ENCODE peak calls at places on chromosomes 11 and 22, in seven cellular contexts. K is mesenchymal stem cell; D is coronary artery; A is sigmoid colon; F is astrocyte of the spinal cord; I is CD8-positive, alpha-beta memory T cell; X is fibroblast of lung. M is an unnamed sample.

GRCh38 chr11:43419460-43419859 is 60.7 kb downstream of the TTC17 start:
- DNase-seq in K (peak; percentile 54), D (no peak), A (no peak), F (peak; percentile 58), I (no peak), X (peak; percentile 14), M (peak; percentile 31)

GRCh38 chr11:88103337-88104206 is 71.7 kb downstream of the RAB38 start:
- DNase-seq in K (peak; percentile 86), D (no peak), A (no peak), F (peak; percentile 44), I (peak; percentile 28), X (peak; percentile 67), M (peak; percentile 1)

GRCh38 chr22:39362932-39363331 is 13.1 kb downstream of the SYNGR1 start:
- DNase-seq in K (no peak), D (no peak), A (no peak), F (no peak), I (no peak), X (no peak), M (no peak)

GRCh38 chr11:65132988-65133700 is 1.2 kb downstream of the SYVN1 start:
- DNase-seq in K (peak; percentile 17), D (peak; percentile 70), A (peak; percentile 69), F (no peak), I (no peak), X (no peak), M (no peak)

GRCh38 chr11:131723088-131723487 is 352.7 kb downstream of the NTM start:
- DNase-seq in K (no peak), D (no peak), A (no peak), F (no peak), I (no peak), X (no peak), M (no peak)

GRCh38 chr22:44172370-44173108 is 8.2 kb upstream of the PARVG start:
- DNase-seq in K (no peak), D (no peak), A (peak; percentile 82), F (no peak), I (no peak), X (no peak), M (no peak)

GRCh38 chr11:60301178-60301577 is 20.7 kb downstream of the MS4A4A start:
- DNase-seq in K (peak; percentile 29), D (no peak), A (no peak), F (no peak), I (no peak), X (no peak), M (no peak)

GRCh38 chr22:20904008-20904979 is 12.9 kb upstream of the CRKL start:
- DNase-seq in K (peak; percentile 96), D (no peak), A (no peak), F (peak; percentile 87), I (no peak), X (peak; percentile 96), M (peak; percentile 59)

GRCh38 chr11:75319035-75319877 is 32.2 kb downstream of the ARRB1 start:
- DNase-seq in K (no peak), D (no peak), A (no peak), F (no peak), I (no peak), X (peak; percentile 52), M (no peak)

GRCh38 chr11:12276356-12276755 is 101.0 kb upstream of the PARVA start:
- DNase-seq in K (no peak), D (peak; percentile 65), A (peak; percentile 35), F (no peak), I (no peak), X (no peak), M (no peak)

GRCh38 chr11:73423506-73423905 is 47.3 kb downstream of the RELT start:
- DNase-seq in K (no peak), D (no peak), A (no peak), F (no peak), I (no peak), X (no peak), M (no peak)

GRCh38 chr11:3984896-3985295 is 109.7 kb upstream of the RRM1 start:
- DNase-seq in K (peak; percentile 40), D (no peak), A (no peak), F (peak; percentile 16), I (no peak), X (peak; percentile 8), M (no peak)

GRCh38 chr11:91366186-91366585 is 858.4 kb upstream of the FAT3 start:
- DNase-seq in K (no peak), D (no peak), A (no peak), F (no peak), I (no peak), X (no peak), M (no peak)

GRCh38 chr22:38618682-38619081 is 37.5 kb downstream of the FAM227A start:
- DNase-seq in K (no peak), D (no peak), A (no peak), F (no peak), I (no peak), X (peak; percentile 18), M (no peak)

GRCh38 chr11:18066626-18067025 is 20.6 kb upstream of the TPH1 start:
- DNase-seq in K (peak; percentile 26), D (no peak), A (no peak), F (no peak), I (no peak), X (peak; percentile 47), M (no peak)

GRCh38 chr11:32487270-32487669 is 51.9 kb upstream of the WT1 start:
- DNase-seq in K (no peak), D (no peak), A (no peak), F (no peak), I (no peak), X (no peak), M (no peak)

GRCh38 chr11:58928082-58928574 is 11.2 kb upstream of the GLYATL1 start:
- DNase-seq in K (peak; percentile 3), D (no peak), A (no peak), F (no peak), I (no peak), X (peak; percentile 23), M (no peak)

GRCh38 chr11:92671081-92671480 is 298.4 kb upstream of the MTNR1B start:
- DNase-seq in K (no peak), D (no peak), A (no peak), F (no peak), I (no peak), X (no peak), M (no peak)

GRCh38 chr11:118923721-118924587 is 1.8 kb downstream of the BCL9L start:
- DNase-seq in K (no peak), D (no peak), A (peak; percentile 65), F (no peak), I (peak; percentile 60), X (no peak), M (no peak)

GRCh38 chr11:66857234-66857926 is 516 bp downstream of the LRFN4 start:
- DNase-seq in K (peak; percentile 8), D (no peak), A (peak; percentile 63), F (no peak), I (no peak), X (peak; percentile 16), M (no peak)

GRCh38 chr11:93166867-93167266 is 30.9 kb downstream of the SLC36A4 start:
- DNase-seq in K (no peak), D (no peak), A (no peak), F (no peak), I (no peak), X (no peak), M (no peak)

GRCh38 chr11:112195906-112196305 is 20.6 kb downstream of the BCO2 start:
- DNase-seq in K (peak; percentile 24), D (no peak), A (no peak), F (no peak), I (no peak), X (peak; percentile 46), M (no peak)

GRCh38 chr11:112200252-112200651 is 24.9 kb downstream of the BCO2 start:
- DNase-seq in K (no peak), D (no peak), A (no peak), F (no peak), I (no peak), X (no peak), M (no peak)

GRCh38 chr11:112196519-112197087 is 21.3 kb downstream of the BCO2 start:
- DNase-seq in K (no peak), D (no peak), A (no peak), F (no peak), I (no peak), X (no peak), M (no peak)
- H3K4me3 ChIP-seq in K (no peak overlapping the region), D (no peak overlapping the region), A (no peak overlapping the region), F (no peak overlapping the region), I (no peak overlapping the region), X (no peak overlapping the region), M (no peak overlapping the region)

DNA sequence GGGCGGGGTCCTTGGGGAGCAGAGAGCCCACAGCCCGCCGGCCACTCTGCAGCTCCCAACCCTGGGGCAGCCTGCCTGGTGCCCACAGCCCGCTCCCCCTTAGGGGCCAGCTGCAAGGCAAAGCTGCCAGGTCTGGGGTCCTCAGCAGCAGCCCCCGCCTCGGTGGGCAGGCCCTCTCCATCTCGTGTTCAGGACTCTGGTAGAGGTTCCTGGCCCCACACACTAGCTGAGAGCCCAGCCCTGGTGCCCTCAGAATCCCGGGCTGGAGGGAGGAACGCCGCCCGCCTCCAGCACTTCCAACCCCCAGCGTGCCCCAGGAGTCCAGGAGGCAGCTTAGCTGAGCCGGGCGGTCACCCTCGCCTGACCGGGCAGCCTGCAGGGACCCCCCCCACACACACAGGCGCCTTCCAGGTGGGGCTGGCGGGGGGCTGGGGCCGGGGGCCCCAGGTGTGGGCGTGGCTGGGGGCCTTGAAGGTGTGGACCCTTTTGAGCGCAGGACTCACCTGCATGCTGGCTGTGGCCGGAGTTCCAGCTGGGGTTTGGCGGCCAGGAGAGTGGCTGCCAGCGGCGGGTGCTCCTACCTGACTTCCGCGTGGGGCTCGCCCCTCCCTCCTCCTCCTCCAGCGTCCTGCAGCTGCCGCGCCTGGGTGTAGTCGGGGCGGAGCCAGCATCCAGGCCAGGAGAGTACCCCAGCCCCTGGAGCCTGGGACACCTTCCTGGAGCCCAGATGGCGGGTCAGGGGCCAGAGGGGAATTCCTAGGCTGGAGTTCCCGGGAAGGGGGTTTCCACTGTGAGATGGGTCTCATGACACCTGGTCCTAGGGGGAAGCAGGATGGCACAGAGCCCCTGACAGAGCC is at the start of gene ANO9:
- DNase-seq in K (peak; percentile 53), D (no peak), A (no peak), F (no peak), I (peak; percentile 46), X (no peak), M (no peak)
- H3K4me3 ChIP-seq in K (no peak within 1 kb of the TSS), D (no peak within 1 kb of the TSS), A (no peak within 1 kb of the TSS), F (no peak within 1 kb of the TSS), I (peak within 1 kb of the TSS; percentile 50), X (no peak within 1 kb of the TSS), M (no peak within 1 kb of the TSS)

GRCh38 chr11:95925011-95925410 is 1.1 kb upstream of the MTMR2 start:
- DNase-seq in K (peak; percentile 28), D (no peak), A (no peak), F (peak; percentile 37), I (no peak), X (peak; percentile 70), M (no peak)
- H3K4me3 ChIP-seq in K (no peak overlapping the region), D (peak overlapping the region; percentile 89), A (no peak overlapping the region), F (peak overlapping the region; percentile 85), I (no peak overlapping the region), X (peak overlapping the region; percentile 92), M (peak overlapping the region; percentile 90)

DNA sequence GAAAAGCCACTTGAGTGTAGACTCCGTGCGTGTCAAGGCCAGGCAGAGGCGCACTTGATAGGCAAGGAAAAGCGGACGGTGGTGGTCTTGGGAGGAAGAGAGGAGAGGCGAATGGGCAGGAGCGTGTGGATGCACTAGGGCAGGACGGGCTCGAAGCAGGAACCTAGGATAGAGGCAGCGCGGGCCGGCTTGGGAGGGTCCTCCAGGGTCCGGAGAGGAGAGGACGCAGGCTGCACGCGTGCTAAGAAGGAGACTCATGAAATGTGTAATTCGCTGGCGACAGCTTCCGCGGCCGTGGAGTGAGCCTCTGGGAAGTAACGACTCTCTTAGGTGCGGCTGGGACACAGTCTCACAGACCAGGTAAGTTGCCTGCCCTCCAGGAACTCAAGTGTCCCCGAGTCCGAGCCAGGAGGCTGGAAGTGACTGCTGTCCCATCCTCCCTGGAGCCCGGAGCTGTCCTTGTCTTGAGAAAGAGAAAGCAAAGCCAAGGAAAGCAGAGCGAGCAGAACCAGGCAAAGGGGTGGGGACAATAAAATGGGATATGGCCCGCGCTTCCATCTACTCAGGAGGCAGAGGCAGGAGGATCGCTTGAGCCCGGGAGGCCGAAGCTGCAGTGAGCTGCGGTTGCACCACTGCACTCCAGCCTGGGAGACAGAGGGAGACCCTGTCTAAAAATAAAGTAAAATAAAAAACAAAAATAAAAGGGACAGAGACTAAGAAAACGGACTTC is 824 bp upstream of the IL17RA start:
- DNase-seq in K (no peak), D (peak; percentile 72), A (no peak), F (no peak), I (no peak), X (no peak), M (no peak)
- H3K4me3 ChIP-seq in K (no peak overlapping the region), D (peak overlapping the region; percentile 94), A (peak overlapping the region; percentile 87), F (peak overlapping the region; percentile 67), I (peak overlapping the region; percentile 35), X (peak overlapping the region; percentile 89), M (peak overlapping the region; percentile 86)

M was measured in astrocyte of the cerebellum.